ENCODE peak calls at places on chromosomes 7 and 10, in six cellular contexts. P is A549, I is GM12878, G is HepG2, C is endothelial cell of umbilical vein, E is K562. Y is an unnamed sample.

GRCh38 chr7:156257904-156258303 is 382.7 kb upstream of the RNF32 start:
- DNase-seq in P (no peak), G (no peak), E (no peak), I (no peak), C (no peak), Y (peak)

GRCh38 chr10:133162178-133162909 is 2.3 kb downstream of the KNDC1 start:
- DNase-seq in G (peak), C (no peak), P (no peak), I (no peak), E (no peak), Y (no peak)

GRCh38 chr7:108079291-108080057 is 50.7 kb downstream of the LAMB4 start:
- DNase-seq in G (no peak), I (no peak), E (peak), P (no peak), C (peak), Y (no peak)

GRCh38 chr10:128550045-128550444 is 423.8 kb upstream of the MKI67 start:
- DNase-seq in C (no peak), P (no peak), G (no peak), I (no peak), E (no peak), Y (no peak)

GRCh38 chr7:37173655-37174054 is 275.0 kb downstream of the ELMO1 start:
- DNase-seq in I (no peak), C (no peak), E (peak), P (no peak), G (no peak), Y (no peak)

GRCh38 chr10:79311581-79312407 is 35.5 kb upstream of the PPIF start:
- DNase-seq in C (no peak), G (no peak), P (no peak), E (no peak), I (no peak), Y (no peak)

GRCh38 chr7:7272294-7272693 is 90.0 kb downstream of the C1GALT1 start:
- DNase-seq in E (no peak), G (no peak), P (no peak), I (no peak), C (no peak), Y (no peak)

GRCh38 chr7:33192695-33193291 is 63.4 kb downstream of the BBS9 start:
- DNase-seq in G (no peak), C (no peak), E (no peak), P (no peak), I (no peak), Y (no peak)

DNA sequence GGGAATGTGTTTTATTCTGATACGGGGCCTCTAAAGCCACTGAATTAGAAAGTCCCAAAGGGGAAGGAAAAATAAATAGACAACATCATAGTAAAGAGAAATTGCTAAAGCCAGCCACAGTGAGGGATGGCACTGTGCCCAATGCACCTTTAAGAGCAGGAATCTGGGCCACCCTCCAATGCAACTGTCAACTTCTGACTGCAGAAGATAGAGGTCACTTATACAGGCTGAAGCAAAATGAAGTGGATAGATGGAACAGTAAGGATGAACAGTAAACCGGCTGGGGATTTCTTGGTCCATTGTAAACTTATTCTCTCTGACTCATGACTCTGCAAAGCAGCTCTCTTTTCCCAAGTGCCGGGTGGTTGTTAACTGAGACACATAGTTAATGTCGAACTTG is 54.0 kb upstream of the KCNIP2 start:
- DNase-seq in C (no peak), G (no peak), E (no peak), P (no peak), I (no peak), Y (no peak)
- TF ChIP-seq MYC in C (no peak), G (no peak), E (no peak), P (no peak), I (no peak), Y (no peak)

GRCh38 chr10:5896765-5897340 is 6.8 kb downstream of the FBH1 start:
- DNase-seq in E (peak), C (no peak), G (no peak), I (no peak), P (no peak), Y (no peak)
- TF ChIP-seq POLR2A in E (no peak), C (no peak), G (no peak), I (no peak), P (no peak), Y (no peak)

DNA sequence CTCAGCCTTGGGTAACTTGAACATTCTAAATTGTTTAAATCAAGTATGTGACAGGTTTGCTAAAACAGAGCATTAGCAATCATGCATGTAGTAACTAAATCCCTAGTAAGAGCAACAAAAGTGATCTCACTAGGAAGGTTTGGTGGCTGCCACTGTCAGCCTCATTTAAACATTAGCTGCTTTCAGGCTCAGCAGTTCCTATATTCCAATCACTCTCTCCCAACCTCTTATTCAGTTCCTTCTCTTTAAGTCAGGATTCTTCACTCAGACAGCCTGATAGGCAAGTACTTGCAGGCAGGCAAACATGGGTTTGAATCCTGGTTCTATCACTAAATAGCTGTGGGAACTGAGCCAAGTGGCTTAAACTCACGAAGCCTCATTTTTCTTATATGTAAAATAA is 3.6 kb downstream of the CREB3L2 start:
- DNase-seq in E (no peak), G (no peak), I (no peak), P (no peak), C (peak), Y (no peak)
- H3K4me3 ChIP-seq in E (no peak), G (peak), I (peak), P (no peak), C (no peak), Y (no peak)

GRCh38 chr10:74949843-74950765 is 123.7 kb downstream of the KAT6B start:
- DNase-seq in P (no peak), E (no peak), C (no peak), I (no peak), G (no peak), Y (no peak)

GRCh38 chr10:74949434-74949833 is 123.0 kb downstream of the KAT6B start:
- DNase-seq in G (no peak), P (no peak), C (peak), E (no peak), I (no peak), Y (no peak)

GRCh38 chr10:74955796-74956195 is 129.4 kb downstream of the KAT6B start:
- DNase-seq in I (no peak), G (no peak), E (no peak), C (no peak), P (no peak), Y (peak)

GRCh38 chr10:74956555-74957111 is 130.2 kb downstream of the KAT6B start:
- DNase-seq in G (no peak), C (no peak), P (no peak), I (no peak), E (no peak), Y (no peak)

GRCh38 chr10:74953214-74953613 is 126.8 kb downstream of the KAT6B start:
- DNase-seq in P (no peak), C (no peak), G (peak), I (no peak), E (no peak), Y (no peak)
- TF ChIP-seq MYC in P (no peak), C (no peak), G (no peak), I (no peak), E (no peak), Y (no peak)

GRCh38 chr7:117270371-117270770 is 52.5 kb downstream of the WNT2 start:
- DNase-seq in I (no peak), G (no peak), C (no peak), P (peak), E (no peak), Y (no peak)
- TF ChIP-seq POLR2A in I (no peak), G (no peak), C (no peak), P (no peak), E (no peak), Y (no peak)

GRCh38 chr10:99234739-99235468 is 748 bp downstream of the HPSE2 start:
- DNase-seq in E (no peak), G (no peak), P (no peak), I (no peak), C (no peak), Y (peak)
- H3K4me3 ChIP-seq in E (no peak), G (no peak), P (peak), I (no peak), C (no peak), Y (peak)

GRCh38 chr10:69051303-69051702 is 36.6 kb upstream of the SRGN start:
- DNase-seq in G (no peak), C (peak), E (no peak), P (no peak), I (no peak), Y (peak)
- TF ChIP-seq MYC in G (no peak), C (no peak), E (no peak), P (no peak), I (no peak), Y (peak)

GRCh38 chr10:119687192-119688032 is 36.2 kb downstream of the BAG3 start:
- DNase-seq in P (no peak), E (no peak), I (no peak), C (peak), G (peak), Y (no peak)
- TF ChIP-seq POLR2A in P (no peak), E (no peak), I (no peak), C (no peak), G (no peak), Y (no peak)

GRCh38 chr7:50661345-50662058 is 96.3 kb upstream of the DDC start:
- DNase-seq in G (no peak), P (no peak), I (no peak), E (no peak), C (no peak), Y (peak)

GRCh38 chr7:50658696-50659095 is 93.5 kb upstream of the DDC start:
- DNase-seq in E (no peak), G (no peak), C (no peak), P (no peak), I (no peak), Y (no peak)

GRCh38 chr7:50659329-50659965 is 94.2 kb upstream of the DDC start:
- DNase-seq in P (no peak), C (no peak), E (no peak), G (no peak), I (no peak), Y (no peak)

GRCh38 chr7:50660830-50661175 is 95.6 kb upstream of the DDC start:
- DNase-seq in C (no peak), E (no peak), P (no peak), G (no peak), I (no peak), Y (no peak)

GRCh38 chr7:50660040-50660829 is 95.0 kb upstream of the DDC start:
- DNase-seq in P (no peak), E (no peak), I (no peak), G (no peak), C (no peak), Y (peak)
- H3K4me3 ChIP-seq in P (no peak), E (no peak), I (no peak), G (no peak), C (no peak), Y (no peak)

DNA sequence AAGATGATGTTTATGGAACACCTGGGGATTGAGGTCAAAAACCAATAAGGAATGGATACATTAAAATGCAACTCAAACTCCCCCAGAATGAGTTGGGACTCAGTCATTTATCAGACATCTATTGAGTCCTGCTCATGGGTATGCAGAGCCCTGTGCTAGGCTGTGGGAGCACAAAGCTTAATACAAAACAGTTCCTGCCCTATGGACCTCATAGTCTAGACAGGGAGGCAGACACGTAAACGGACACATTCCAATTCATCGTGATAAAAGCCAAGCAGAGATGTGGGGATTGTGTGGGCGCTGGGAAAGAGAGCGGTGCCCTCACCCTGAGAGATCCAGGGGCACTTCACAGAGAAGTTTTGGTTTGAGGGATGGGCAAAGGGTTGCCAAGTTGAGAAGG is 181.7 kb downstream of the PTEN start:
- DNase-seq in G (no peak), P (no peak), I (no peak), C (no peak), E (no peak), Y (no peak)
- TF ChIP-seq MYC in G (no peak), P (no peak), I (no peak), C (no peak), E (no peak), Y (no peak)